ENCODE peak calls at places on chromosome 3, in ten cellular contexts. U is PC-9, Z is K562, P is HepG2, I is IMR-90, M is hepatocyte, B is PC-3, T is mesenchymal stem cell, Q is GM23248, E is neuronal stem cell. G is an unnamed sample.

GRCh38 chr3:145417678-145418077 is 743.3 kb downstream of the PLOD2 start:
- DNase-seq in Q (no peak), T (no peak), P (no peak), M (no peak), E (no peak), B (no peak), Z (no peak), I (no peak), U (no peak), G (no peak)

GRCh38 chr3:184361532-184361931 is at the start of the genes CLCN2 and POLR2H:
- DNase-seq in Q (peak; percentile 75), U (peak; percentile 86), M (peak; percentile 93), I (peak; percentile 33), T (peak; percentile 63), Z (peak; percentile 74), E (peak; percentile 71), P (peak; percentile 53), B (peak; percentile 63), G (peak; percentile 92)

GRCh38 chr3:111667621-111668239 is 72.6 kb upstream of the ZBED2 start:
- DNase-seq in U (no peak), P (no peak), T (peak; percentile 73), B (no peak), Z (no peak), Q (peak; percentile 50), E (no peak), I (peak; percentile 69), M (no peak), G (peak; percentile 93)

GRCh38 chr3:179113903-179114302 is 34.3 kb upstream of the PIK3CA start:
- DNase-seq in E (no peak), P (no peak), Z (no peak), U (no peak), T (peak; percentile 40), B (no peak), M (no peak), I (peak; percentile 79), Q (peak; percentile 5), G (no peak)

GRCh38 chr3:150236683-150237082 is 171.4 kb upstream of the TSC22D2 start:
- DNase-seq in B (peak; percentile 56), Z (no peak), U (no peak), E (no peak), P (no peak), M (no peak), T (no peak), Q (peak; percentile 50), I (no peak), G (no peak)

GRCh38 chr3:178434206-178434805 is 101.9 kb upstream of the KCNMB2 start:
- DNase-seq in T (peak; percentile 30), P (no peak), I (no peak), Q (peak; percentile 19), E (no peak), U (no peak), Z (no peak), M (no peak), B (peak; percentile 30), G (no peak)

GRCh38 chr3:155304394-155304793 is 10.9 kb upstream of the STRIT1 start:
- DNase-seq in Q (no peak), U (no peak), M (no peak), T (no peak), Z (no peak), B (no peak), P (peak; percentile 7), E (no peak), I (no peak), G (no peak)

GRCh38 chr3:188421836-188422540 is 268.0 kb downstream of the LPP start:
- DNase-seq in P (no peak), Q (peak; percentile 38), I (no peak), B (no peak), U (no peak), E (no peak), T (no peak), M (no peak), Z (no peak), G (peak; percentile 88)

DNA sequence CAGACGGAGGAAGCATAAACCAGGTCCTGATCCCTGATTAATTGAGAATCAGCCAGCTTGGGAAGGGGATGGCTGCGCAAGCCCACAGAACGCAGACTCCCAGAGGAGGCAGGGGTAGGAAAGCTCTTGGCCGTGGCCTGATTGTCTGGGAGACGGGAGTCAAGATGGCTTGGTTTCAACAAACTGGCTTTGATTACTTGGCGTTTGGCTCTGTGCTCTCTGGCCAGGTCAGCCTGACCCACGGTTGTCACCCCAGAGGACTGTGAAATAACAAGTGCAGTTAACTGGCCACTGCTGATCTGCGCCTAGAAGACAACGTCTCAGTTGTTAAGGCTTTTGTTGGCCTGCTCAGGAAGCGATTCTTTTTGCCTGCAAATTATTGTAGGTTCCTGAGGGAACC is 387.0 kb upstream of the PROK2 start:
- DNase-seq in T (no peak), E (no peak), P (no peak), U (no peak), Q (peak; percentile 17), M (no peak), I (no peak), Z (no peak), B (no peak), G (no peak)
- H2AFZ ChIP-seq in T (no peak overlapping the region), E (no peak overlapping the region), P (no peak overlapping the region), U (no peak overlapping the region), Q (peak overlapping the region; percentile 80), M (no peak overlapping the region), I (no peak overlapping the region), Z (no peak overlapping the region), B (no peak overlapping the region), G (no peak overlapping the region)

GRCh38 chr3:169666079-169666436 is 2.5 kb upstream of the MECOM start:
- DNase-seq in T (no peak), E (peak; percentile 20), P (no peak), M (no peak), B (no peak), Q (no peak), Z (no peak), U (no peak), I (no peak), G (no peak)
- H3K4me1 ChIP-seq in T (peaks cover 25% of the 10 kb centered on the region), E (peaks cover 17% of the 10 kb centered on the region), P (peaks cover 34% of the 10 kb centered on the region), M (peaks cover 10% of the 10 kb centered on the region), B (peaks cover 8% of the 10 kb centered on the region), Q (peaks cover 5% of the 10 kb centered on the region), Z (peaks cover 6% of the 10 kb centered on the region), U (peaks cover 24% of the 10 kb centered on the region), I (no peaks in the 10 kb centered on the region), G (peaks cover 19% of the 10 kb centered on the region)

DNA sequence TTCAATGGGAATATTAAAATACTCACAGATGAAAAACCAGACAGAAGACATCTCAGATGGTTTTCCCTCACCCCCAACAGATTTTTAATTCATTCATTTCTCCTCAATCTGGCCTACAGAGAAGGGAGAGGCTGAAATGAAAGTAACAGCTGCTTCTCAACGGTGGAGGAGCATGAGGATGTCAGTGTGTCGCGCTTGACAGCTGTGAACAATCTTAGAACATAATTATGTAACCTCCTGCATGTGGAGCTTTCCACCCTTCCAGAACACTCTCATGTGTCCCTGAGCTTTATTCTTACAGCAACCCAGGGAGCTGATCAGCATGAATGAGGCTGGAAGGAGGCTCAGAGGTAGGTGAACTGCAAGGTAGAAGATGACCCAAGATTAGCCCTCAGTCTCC is 52.7 kb downstream of the MB21D2 start:
- DNase-seq in P (no peak), I (peak; percentile 43), T (peak; percentile 69), Z (no peak), E (no peak), Q (no peak), U (no peak), B (no peak), M (no peak), G (no peak)
- H3K4me3 ChIP-seq in P (no peak overlapping the region), I (no peak overlapping the region), T (no peak overlapping the region), Z (no peak overlapping the region), E (no peak overlapping the region), Q (no peak overlapping the region), U (no peak overlapping the region), B (no peak overlapping the region), M (no peak overlapping the region), G (no peak overlapping the region)

GRCh38 chr3:58249358-58250092 is 11.9 kb downstream of the ABHD6 start:
- DNase-seq in U (no peak), I (no peak), M (peak; percentile 61), Z (no peak), E (peak; percentile 87), T (no peak), Q (no peak), B (no peak), P (peak; percentile 78), G (no peak)
- H2AFZ ChIP-seq in U (no peak overlapping the region), I (peak overlapping the region; percentile 53), M (no peak overlapping the region), Z (no peak overlapping the region), E (no peak overlapping the region), T (peak overlapping the region; percentile 16), Q (no peak overlapping the region), B (no peak overlapping the region), P (no peak overlapping the region), G (no peak overlapping the region)

GRCh38 chr3:123301331-123302184 is 99.8 kb downstream of the SEC22A start:
- DNase-seq in T (no peak), U (no peak), Q (peak; percentile 23), I (no peak), B (no peak), Z (no peak), M (no peak), E (no peak), P (no peak), G (no peak)

GRCh38 chr3:123307064-123307463 is 105.3 kb downstream of the SEC22A start:
- DNase-seq in T (no peak), M (no peak), U (no peak), E (no peak), I (no peak), Z (no peak), Q (no peak), P (no peak), B (no peak), G (no peak)

GRCh38 chr3:123302961-123303360 is 101.2 kb downstream of the SEC22A start:
- DNase-seq in T (no peak), E (no peak), M (no peak), U (no peak), Q (no peak), P (no peak), Z (no peak), I (no peak), B (no peak), G (no peak)

GRCh38 chr3:123305192-123305591 is 103.4 kb downstream of the SEC22A start:
- DNase-seq in Z (no peak), E (no peak), B (no peak), Q (no peak), P (no peak), U (no peak), T (no peak), I (no peak), M (no peak), G (no peak)

DNA sequence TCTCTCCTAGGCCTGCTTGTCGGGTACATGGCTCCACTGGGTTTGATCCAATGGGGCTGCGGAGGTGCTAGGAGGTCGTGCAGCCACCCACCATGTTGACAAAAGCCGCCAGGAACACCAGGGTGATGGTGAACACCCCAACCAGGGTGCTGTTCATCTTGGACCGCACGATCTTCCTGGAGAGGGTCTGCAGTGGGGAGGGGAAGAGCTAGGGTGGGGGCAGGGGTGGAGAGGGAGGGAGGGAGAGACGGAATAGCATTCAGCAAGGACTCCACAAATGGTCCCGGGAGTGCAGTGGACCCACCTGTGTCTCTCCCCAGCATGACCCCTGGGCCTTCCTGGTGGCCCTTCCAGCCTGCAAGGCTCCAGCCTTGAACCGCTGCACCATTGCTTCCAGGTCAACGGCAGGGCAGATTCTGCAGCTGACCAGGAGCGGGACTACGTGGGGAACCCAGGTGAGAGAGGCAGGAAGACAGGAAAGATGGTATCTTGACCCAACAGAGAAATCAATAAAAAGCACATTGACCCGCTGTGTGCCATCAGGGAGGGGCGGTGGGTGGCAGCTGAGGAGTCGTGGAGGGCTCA is 102.3 kb downstream of the SEC22A start:
- DNase-seq in T (no peak), Q (no peak), E (no peak), U (no peak), Z (no peak), B (no peak), M (no peak), I (no peak), P (no peak), G (no peak)
- H3K4me1 ChIP-seq in T (peaks cover 4% of the 10 kb centered on the region), Q (no peaks in the 10 kb centered on the region), E (no peaks in the 10 kb centered on the region), U (peaks cover under 1% of the 10 kb centered on the region), Z (no peaks in the 10 kb centered on the region), B (peaks cover under 1% of the 10 kb centered on the region), M (no peaks in the 10 kb centered on the region), I (no peaks in the 10 kb centered on the region), P (no peaks in the 10 kb centered on the region), G (peaks cover 29% of the 10 kb centered on the region)